ENCODE peak calls at places on chromosome 16, in four cellular contexts. G is ascending aorta, E is GM23338, A is NCI-H460. K is an unnamed sample.

GRCh38 chr16:11072420-11073153 is 128.2 kb downstream of the CLEC16A start:
- DNase-seq in G (no peak), E (no peak), A (no peak), K (no peak)

GRCh38 chr16:2359919-2360318 is 19.4 kb upstream of the ABCA3 start:
- DNase-seq in G (no peak), E (no peak), A (no peak), K (no peak)

GRCh38 chr16:27943766-27944165 is 119.7 kb downstream of the GSG1L start:
- DNase-seq in G (no peak), E (no peak), A (no peak), K (no peak)

GRCh38 chr16:10318798-10319500 is 66.9 kb upstream of the ATF7IP2 start:
- DNase-seq in G (no peak), E (no peak), A (no peak), K (no peak)

GRCh38 chr16:30874821-30875717 is 18.8 kb downstream of the BCL7C start:
- DNase-seq in G (peak), E (peak), A (peak), K (peak)

GRCh38 chr16:58461056-58461455 is 38.9 kb upstream of the NDRG4 start:
- DNase-seq in G (no peak), E (no peak), A (no peak), K (peak)

GRCh38 chr16:14301150-14302030 is 230.3 kb downstream of the MRTFB start:
- DNase-seq in G (no peak), E (peak), A (no peak), K (peak)

GRCh38 chr16:23318639-23319038 is 16.5 kb downstream of the SCNN1B start:
- DNase-seq in G (no peak), E (no peak), A (no peak), K (no peak)

GRCh38 chr16:23288726-23289512 is 13.2 kb upstream of the SCNN1B start:
- DNase-seq in G (no peak), E (no peak), A (no peak), K (no peak)

GRCh38 chr16:28107232-28107631 is 43.7 kb upstream of the GSG1L start:
- DNase-seq in G (no peak), E (no peak), A (no peak), K (no peak)

K was measured in neural progenitor cell.